ENCODE peak calls at places on chromosomes 5 and 9, in nine cellular contexts. One of them, this sample, is unnamed.

GRCh38 chr5:175690586-175690985 is 32.7 kb downstream of the HRH2 start:
- DNase-seq in CD4-positive, alpha-beta memory T cell: no peak
- DNase-seq in Panc1: no peak
- DNase-seq in AG08396: no peak
- DNase-seq in psoas muscle: no peak
- DNase-seq in cardiac muscle cell: no peak
- DNase-seq in T follicular helper cell: no peak
- DNase-seq in dorsolateral prefrontal cortex: no peak
- DNase-seq in hippocampal formation: no peak
- DNase-seq in this sample: no peak

GRCh38 chr5:32794086-32794485 is 83.0 kb downstream of the NPR3 start:
- DNase-seq in CD4-positive, alpha-beta memory T cell: no peak
- DNase-seq in Panc1: no peak
- DNase-seq in AG08396: peak; percentile 39
- DNase-seq in psoas muscle: no peak
- DNase-seq in cardiac muscle cell: no peak
- DNase-seq in T follicular helper cell: no peak
- DNase-seq in dorsolateral prefrontal cortex: no peak
- DNase-seq in hippocampal formation: no peak
- DNase-seq in this sample: no peak

GRCh38 chr9:89080193-89080592 is 88.9 kb downstream of the S1PR3 start:
- DNase-seq in CD4-positive, alpha-beta memory T cell: no peak
- DNase-seq in Panc1: no peak
- DNase-seq in AG08396: peak; percentile 27
- DNase-seq in psoas muscle: peak; percentile 55
- DNase-seq in cardiac muscle cell: no peak
- DNase-seq in T follicular helper cell: no peak
- DNase-seq in dorsolateral prefrontal cortex: no peak
- DNase-seq in hippocampal formation: no peak
- DNase-seq in this sample: no peak

GRCh38 chr5:105695916-105696315 is 1974.8 kb downstream of the EFNA5 start:
- DNase-seq in CD4-positive, alpha-beta memory T cell: no peak
- DNase-seq in Panc1: no peak
- DNase-seq in AG08396: no peak
- DNase-seq in psoas muscle: no peak
- DNase-seq in cardiac muscle cell: no peak
- DNase-seq in T follicular helper cell: no peak
- DNase-seq in dorsolateral prefrontal cortex: no peak
- DNase-seq in hippocampal formation: no peak
- DNase-seq in this sample: no peak

GRCh38 chr5:126965487-126965886 is 64.9 kb downstream of the MARCHF3 start:
- DNase-seq in CD4-positive, alpha-beta memory T cell: no peak
- DNase-seq in Panc1: no peak
- DNase-seq in AG08396: no peak
- DNase-seq in psoas muscle: no peak
- DNase-seq in cardiac muscle cell: no peak
- DNase-seq in T follicular helper cell: no peak
- DNase-seq in dorsolateral prefrontal cortex: no peak
- DNase-seq in hippocampal formation: no peak
- DNase-seq in this sample: no peak

GRCh38 chr5:160542281-160542680 is 120.6 kb downstream of the PTTG1 start:
- DNase-seq in CD4-positive, alpha-beta memory T cell: no peak
- DNase-seq in Panc1: no peak
- DNase-seq in AG08396: no peak
- DNase-seq in psoas muscle: no peak
- DNase-seq in cardiac muscle cell: no peak
- DNase-seq in T follicular helper cell: no peak
- DNase-seq in dorsolateral prefrontal cortex: no peak
- DNase-seq in hippocampal formation: no peak
- DNase-seq in this sample: no peak

GRCh38 chr5:43515678-43516048 is 715 bp upstream of the C5orf34 start:
- DNase-seq in CD4-positive, alpha-beta memory T cell: no peak
- DNase-seq in Panc1: no peak
- DNase-seq in AG08396: no peak
- DNase-seq in psoas muscle: no peak
- DNase-seq in cardiac muscle cell: no peak
- DNase-seq in T follicular helper cell: no peak
- DNase-seq in dorsolateral prefrontal cortex: no peak
- DNase-seq in hippocampal formation: no peak
- DNase-seq in this sample: no peak

GRCh38 chr9:82722556-82722955 is 340.4 kb downstream of the RASEF start:
- DNase-seq in CD4-positive, alpha-beta memory T cell: no peak
- DNase-seq in Panc1: no peak
- DNase-seq in AG08396: no peak
- DNase-seq in psoas muscle: no peak
- DNase-seq in cardiac muscle cell: no peak
- DNase-seq in T follicular helper cell: no peak
- DNase-seq in dorsolateral prefrontal cortex: no peak
- DNase-seq in hippocampal formation: no peak
- DNase-seq in this sample: no peak

GRCh38 chr5:170971-171800 is 20.1 kb upstream of the LRRC14B start:
- DNase-seq in CD4-positive, alpha-beta memory T cell: no peak
- DNase-seq in Panc1: no peak
- DNase-seq in AG08396: no peak
- DNase-seq in psoas muscle: peak; percentile 28
- DNase-seq in cardiac muscle cell: no peak
- DNase-seq in T follicular helper cell: no peak
- DNase-seq in dorsolateral prefrontal cortex: peak; percentile 28
- DNase-seq in hippocampal formation: no peak
- DNase-seq in this sample: no peak

GRCh38 chr5:95471447-95471846 is 80.3 kb downstream of the FAM81B start:
- DNase-seq in CD4-positive, alpha-beta memory T cell: no peak
- DNase-seq in Panc1: no peak
- DNase-seq in AG08396: no peak
- DNase-seq in psoas muscle: no peak
- DNase-seq in cardiac muscle cell: no peak
- DNase-seq in T follicular helper cell: no peak
- DNase-seq in dorsolateral prefrontal cortex: no peak
- DNase-seq in hippocampal formation: no peak
- DNase-seq in this sample: no peak

GRCh38 chr5:10333154-10334006 is 20.1 kb upstream of the MARCHF6 start:
- DNase-seq in CD4-positive, alpha-beta memory T cell: no peak
- DNase-seq in Panc1: no peak
- DNase-seq in AG08396: peak; percentile 73
- DNase-seq in psoas muscle: peak; percentile 54
- DNase-seq in cardiac muscle cell: peak; percentile 59
- DNase-seq in T follicular helper cell: no peak
- DNase-seq in dorsolateral prefrontal cortex: no peak
- DNase-seq in hippocampal formation: no peak
- DNase-seq in this sample: peak; percentile 9

GRCh38 chr9:82117025-82117424 is 128.5 kb downstream of the SPATA31D1 start:
- DNase-seq in CD4-positive, alpha-beta memory T cell: no peak
- DNase-seq in Panc1: no peak
- DNase-seq in AG08396: no peak
- DNase-seq in psoas muscle: no peak
- DNase-seq in cardiac muscle cell: no peak
- DNase-seq in T follicular helper cell: no peak
- DNase-seq in dorsolateral prefrontal cortex: no peak
- DNase-seq in hippocampal formation: peak; percentile 69
- DNase-seq in this sample: no peak